ENCODE peak calls at places on chromosomes 7 and 10, in four cellular contexts. Q is colonic mucosa, T is tibial nerve, E is right atrium auricular region. H is an unnamed sample.

GRCh38 chr10:106682175-106682574 is 482.3 kb downstream of the SORCS1 start:
- DNase-seq in Q (no peak), T (no peak), E (no peak), H (no peak)

GRCh38 chr7:138837627-138838026 is 39.6 kb upstream of the ATP6V0A4 start:
- DNase-seq in Q (no peak), T (no peak), E (no peak), H (no peak)

GRCh38 chr7:96157856-96158255 is 164.0 kb downstream of the SLC25A13 start:
- DNase-seq in Q (no peak), T (no peak), E (no peak), H (no peak)

GRCh38 chr10:70299876-70300275 is 16.1 kb upstream of the NPFFR1 start:
- DNase-seq in Q (no peak), T (no peak), E (no peak), H (no peak)

GRCh38 chr7:43569424-43569823 is 13.5 kb upstream of the STK17A start:
- DNase-seq in Q (no peak), T (no peak), E (no peak), H (no peak)

GRCh38 chr10:110774069-110775021 is 97.4 kb upstream of the PDCD4 start:
- DNase-seq in Q (no peak), T (no peak), E (no peak), H (no peak)

GRCh38 chr10:15802375-15802949 is 57.8 kb downstream of the MINDY3 start:
- DNase-seq in Q (no peak), T (no peak), E (no peak), H (no peak)

GRCh38 chr7:53657586-53657985 is 622.2 kb downstream of the POM121L12 start:
- DNase-seq in Q (no peak), T (no peak), E (no peak), H (no peak)

GRCh38 chr7:156940421-156941122 is 8.9 kb upstream of the NOM1 start:
- DNase-seq in Q (no peak), T (no peak), E (no peak), H (no peak)

GRCh38 chr10:11447571-11447970 is 163.9 kb downstream of the USP6NL start:
- DNase-seq in Q (no peak), T (no peak), E (no peak), H (no peak)

GRCh38 chr7:158536871-158537865 is 50.5 kb downstream of the PTPRN2 start:
- DNase-seq in Q (no peak), T (no peak), E (no peak), H (no peak)

GRCh38 chr7:5177060-5177459 is 13.0 kb upstream of the WIPI2 start:
- DNase-seq in Q (peak; percentile 27), T (no peak), E (peak; percentile 74), H (peak; percentile 24)

GRCh38 chr7:35761882-35762720 is 38.8 kb upstream of the SEPTIN7 start:
- DNase-seq in Q (no peak), T (no peak), E (no peak), H (no peak)

GRCh38 chr7:41652265-41652664 is 50.6 kb downstream of the INHBA start:
- DNase-seq in Q (no peak), T (no peak), E (no peak), H (no peak)

GRCh38 chr7:106819546-106819945 is 45.5 kb upstream of the PIK3CG start:
- DNase-seq in Q (no peak), T (no peak), E (no peak), H (no peak)

GRCh38 chr7:96144260-96144526 is 177.7 kb downstream of the SLC25A13 start:
- DNase-seq in Q (no peak), T (no peak), E (no peak), H (no peak)

GRCh38 chr7:112649560-112649959 is 140.6 kb downstream of the TMEM168 start:
- DNase-seq in Q (no peak), T (no peak), E (no peak), H (no peak)

GRCh38 chr7:29254663-29255062 is 60.1 kb downstream of the CHN2 start:
- DNase-seq in Q (no peak), T (no peak), E (no peak), H (no peak)

GRCh38 chr10:25017247-25017590 is 807 bp downstream of the THNSL1 start:
- DNase-seq in Q (peak; percentile 43), T (no peak), E (no peak), H (no peak)

GRCh38 chr10:5685764-5686240 is 1.2 kb downstream of the TASOR2 start:
- DNase-seq in Q (no peak), T (no peak), E (no peak), H (no peak)

GRCh38 chr10:18294633-18295032 is 154.4 kb downstream of the CACNB2 start:
- DNase-seq in Q (no peak), T (no peak), E (no peak), H (no peak)

GRCh38 chr10:48606530-48607355 is 1.9 kb upstream of the ARHGAP22 start:
- DNase-seq in Q (peak; percentile 19), T (no peak), E (peak; percentile 79), H (no peak)

GRCh38 chr10:101566333-101567164 is 21.5 kb downstream of the POLL start:
- DNase-seq in Q (no peak), T (no peak), E (no peak), H (no peak)

GRCh38 chr7:911791-912480 is 35.6 kb downstream of the GET4 start:
- DNase-seq in Q (no peak), T (no peak), E (no peak), H (no peak)

GRCh38 chr7:114081606-114082425 is 163.0 kb upstream of the PPP1R3A start:
- DNase-seq in Q (peak; percentile 40), T (no peak), E (no peak), H (peak; percentile 55)

GRCh38 chr7:19317461-19317860 is 172.2 kb upstream of the FERD3L start:
- DNase-seq in Q (no peak), T (no peak), E (no peak), H (no peak)

GRCh38 chr10:86599729-86600128 is 54.6 kb upstream of the OPN4 start:
- DNase-seq in Q (peak; percentile 84), T (no peak), E (peak; percentile 26), H (peak; percentile 68)

GRCh38 chr7:30791126-30791525 is 19.9 kb downstream of the MINDY4 start:
- DNase-seq in Q (no peak), T (no peak), E (no peak), H (no peak)

GRCh38 chr10:33277135-33277536 is 57.3 kb downstream of the NRP1 start:
- DNase-seq in Q (no peak), T (peak; percentile 33), E (peak; percentile 90), H (no peak)

GRCh38 chr7:92699560-92699959 is 109.4 kb upstream of the FAM133B start:
- DNase-seq in Q (no peak), T (no peak), E (no peak), H (no peak)

GRCh38 chr7:147419001-147419400 is 1171.6 kb upstream of the C7orf33 start:
- DNase-seq in Q (no peak), T (no peak), E (no peak), H (no peak)

GRCh38 chr10:108801775-108802516 is 1121.4 kb downstream of the XPNPEP1 start:
- DNase-seq in Q (no peak), T (no peak), E (no peak), H (no peak)

GRCh38 chr7:117296066-117296465 is 26.8 kb downstream of the WNT2 start:
- DNase-seq in Q (no peak), T (no peak), E (no peak), H (no peak)

GRCh38 chr10:102113956-102114857 is 6.0 kb downstream of the LDB1 start:
- DNase-seq in Q (peak; percentile 40), T (no peak), E (no peak), H (peak; percentile 35)

GRCh38 chr10:121516483-121516882 is 81.8 kb downstream of the FGFR2 start:
- DNase-seq in Q (no peak), T (no peak), E (no peak), H (no peak)

DNA sequence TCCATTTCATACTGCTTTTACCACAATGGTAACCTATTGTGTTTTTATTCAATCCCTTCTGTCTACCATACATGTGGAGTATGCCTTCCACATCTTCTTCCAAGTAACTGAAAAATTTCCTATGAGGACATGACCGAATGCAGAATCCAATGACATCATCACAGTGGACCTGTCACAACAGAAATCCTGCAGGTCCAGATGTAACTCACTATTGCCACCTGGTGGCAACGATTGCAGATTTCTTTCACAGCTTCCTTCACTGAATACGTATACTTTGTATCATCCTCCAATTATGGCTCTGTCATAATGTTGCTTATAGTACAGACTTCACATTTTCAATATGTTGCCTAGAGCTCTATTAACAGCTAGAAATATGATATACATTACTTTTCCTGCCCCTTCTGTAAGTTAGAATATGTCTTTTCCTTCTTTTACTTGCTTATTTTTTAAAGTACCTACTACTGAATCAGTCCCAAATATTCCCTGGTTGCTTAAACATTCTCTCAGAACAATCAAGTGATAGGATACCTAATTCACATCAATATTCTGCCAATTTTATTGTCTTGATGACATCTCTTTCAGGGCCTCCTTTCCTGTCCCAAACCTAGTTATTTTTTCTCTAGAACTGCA is 45.4 kb downstream of the SLC13A1 start:
- DNase-seq in Q (peak; percentile 83), T (peak; percentile 74), E (peak; percentile 91), H (no peak)
- TF ChIP-seq CTCF in Q (peak; percentile 75), T (peak; percentile 72), E (peak; percentile 83), H (peak; percentile 44)

DNA sequence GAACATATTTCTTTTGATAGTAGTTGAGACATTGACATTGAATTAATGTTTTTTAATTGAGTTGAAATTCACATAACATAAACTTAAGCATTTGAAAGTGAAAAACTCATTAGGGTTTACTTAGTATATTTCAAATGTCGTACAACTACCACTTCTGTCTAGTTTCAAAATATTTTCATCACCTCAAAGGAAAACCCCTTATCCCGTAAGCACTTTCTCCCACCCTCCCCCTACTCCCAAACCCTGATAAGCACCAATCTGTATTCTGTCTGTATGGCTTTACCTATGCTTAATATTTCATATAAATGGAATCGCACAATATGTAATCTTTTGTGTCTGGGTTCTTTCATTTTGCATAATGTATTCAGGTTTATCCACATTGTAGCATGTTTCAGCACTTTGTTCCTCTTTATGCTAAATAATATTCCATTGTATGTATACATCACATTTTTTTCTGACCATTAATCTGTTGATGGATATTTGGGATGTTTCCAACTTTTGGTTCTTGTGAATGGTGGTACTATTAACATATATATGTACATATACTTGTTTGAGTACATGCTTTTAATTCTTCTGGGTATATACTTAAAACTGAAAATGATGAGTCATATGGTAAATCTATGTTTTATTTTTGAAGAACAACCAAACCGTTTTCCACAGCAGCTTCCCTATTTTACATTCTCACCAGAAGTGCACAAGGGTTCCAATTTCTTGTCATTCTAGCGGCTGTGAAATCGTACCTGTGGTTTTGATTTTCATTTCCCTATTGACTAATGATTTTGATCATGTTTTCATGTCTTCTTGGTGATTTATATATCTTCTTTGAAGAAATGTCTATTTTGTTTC is 6.3 kb upstream of the STARD3NL start:
- DNase-seq in Q (no peak), T (no peak), E (no peak), H (no peak)
- H3K4me3 ChIP-seq in Q (no peak overlapping the region), T (no peak overlapping the region), E (no peak overlapping the region), H (no peak overlapping the region)

GRCh38 chr7:50367570-50367969 is 63.1 kb downstream of the IKZF1 start:
- DNase-seq in Q (no peak), T (no peak), E (no peak), H (no peak)
- H3K4me1 ChIP-seq in Q (no peaks in the 10 kb centered on the region), T (no peaks in the 10 kb centered on the region), E (no peaks in the 10 kb centered on the region), H (no peaks in the 10 kb centered on the region)

DNA sequence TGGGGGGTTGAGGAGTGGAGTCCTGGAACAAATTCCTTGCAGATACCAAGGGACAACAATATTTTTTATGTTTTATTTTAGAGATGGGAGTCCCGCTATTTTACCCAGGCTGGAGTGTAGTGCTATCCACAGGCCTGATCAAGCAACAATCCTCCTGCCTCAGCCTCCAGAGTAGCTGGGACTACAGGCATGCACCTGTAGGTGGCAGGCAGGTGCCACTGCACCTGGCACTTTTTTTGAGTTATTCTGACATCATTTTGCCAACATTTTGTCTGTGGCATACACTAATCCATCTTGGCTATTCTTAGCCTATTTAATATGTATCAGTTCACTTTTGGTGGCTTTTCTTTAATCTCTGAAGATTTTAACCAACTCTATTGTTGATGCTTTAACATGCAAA is 317.8 kb upstream of the MTPN start:
- DNase-seq in Q (no peak), T (no peak), E (no peak), H (no peak)
- TF ChIP-seq CTCF in Q (no peak), T (no peak), E (no peak), H (no peak)

H was measured in mucosa of descending colon.